ENCODE peak calls at places on chromosomes 6 and 20, in ten cellular contexts. A is ascending aorta; M is psoas muscle; K is GM23338; T is type B pancreatic cell; F is cardiac muscle cell; G is CD8-positive, alpha-beta T cell; V is foreskin fibroblast; B is Peyer's patch; R is bronchial epithelial cell. Y is an unnamed sample.

GRCh38 chr20:31883829-31884228 is 13.4 kb downstream of the TTLL9 start:
- DNase-seq in A (no peak), M (no peak), K (no peak), T (no peak), F (no peak), G (no peak), V (no peak), B (no peak), R (no peak), Y (no peak)

GRCh38 chr6:53189554-53189953 is 40.9 kb upstream of the GCM1 start:
- DNase-seq in A (no peak), M (no peak), K (no peak), T (no peak), F (no peak), G (no peak), V (peak), B (no peak), R (no peak), Y (no peak)

GRCh38 chr6:159722655-159723054 is 4.7 kb upstream of the WTAP start:
- DNase-seq in A (no peak), M (no peak), K (no peak), T (no peak), F (no peak), G (no peak), V (no peak), B (no peak), R (no peak), Y (no peak)

GRCh38 chr20:36499723-36500501 is 41.4 kb upstream of the MYL9 start:
- DNase-seq in A (no peak), M (no peak), K (no peak), T (no peak), F (no peak), G (no peak), V (peak), B (peak), R (no peak), Y (no peak)

GRCh38 chr6:25360611-25361010 is 81.4 kb downstream of the CARMIL1 start:
- DNase-seq in A (no peak), M (no peak), K (no peak), T (no peak), F (no peak), G (no peak), V (peak), B (no peak), R (peak), Y (no peak)

GRCh38 chr6:136365781-136366354 is 76.2 kb upstream of the BCLAF1 start:
- DNase-seq in A (peak), M (peak), K (no peak), T (no peak), F (no peak), G (no peak), V (no peak), B (peak), R (no peak), Y (no peak)

GRCh38 chr20:14712302-14712739 is 374.9 kb upstream of the FLRT3 start:
- DNase-seq in A (no peak), M (no peak), K (peak), T (no peak), F (peak), G (no peak), V (peak), B (peak), R (peak), Y (no peak)

GRCh38 chr6:16778521-16778920 is 17.3 kb upstream of the ATXN1 start:
- DNase-seq in A (no peak), M (no peak), K (no peak), T (no peak), F (no peak), G (no peak), V (no peak), B (no peak), R (peak), Y (no peak)

GRCh38 chr20:19947611-19948264 is 69.4 kb upstream of the NAA20 start:
- DNase-seq in A (no peak), M (no peak), K (peak), T (no peak), F (no peak), G (no peak), V (peak), B (no peak), R (peak), Y (peak)

GRCh38 chr6:167764215-167764614 is 62.5 kb upstream of the AFDN start:
- DNase-seq in A (no peak), M (no peak), K (no peak), T (no peak), F (no peak), G (no peak), V (no peak), B (peak), R (no peak), Y (no peak)

GRCh38 chr20:30812739-30813411 is 444.6 kb upstream of the DEFB115 start:
- DNase-seq in A (no peak), M (no peak), K (no peak), T (no peak), F (no peak), G (no peak), V (no peak), B (no peak), R (no peak), Y (peak)

GRCh38 chr20:62452475-62453095 is 23.2 kb downstream of the GATA5 start:
- DNase-seq in A (no peak), M (no peak), K (no peak), T (no peak), F (no peak), G (no peak), V (no peak), B (peak), R (no peak), Y (no peak)

GRCh38 chr20:3000852-3001523 is 42.4 kb upstream of the GNRH2 start:
- DNase-seq in A (no peak), M (no peak), K (peak), T (no peak), F (peak), G (no peak), V (peak), B (no peak), R (peak), Y (peak)

GRCh38 chr6:161424421-161424820 is 150.6 kb upstream of the AGPAT4 start:
- DNase-seq in A (no peak), M (no peak), K (no peak), T (no peak), F (no peak), G (no peak), V (no peak), B (no peak), R (no peak), Y (no peak)

GRCh38 chr6:27477318-27478013 is 4.6 kb upstream of the ZNF184 start:
- DNase-seq in A (no peak), M (no peak), K (peak), T (no peak), F (no peak), G (no peak), V (no peak), B (no peak), R (no peak), Y (no peak)

GRCh38 chr20:33624399-33624798 is 37.7 kb upstream of the C20orf144 start:
- DNase-seq in A (no peak), M (no peak), K (no peak), T (no peak), F (no peak), G (no peak), V (no peak), B (no peak), R (no peak), Y (no peak)

GRCh38 chr20:64168381-64169088 is 4.3 kb downstream of the MYT1 start:
- DNase-seq in A (no peak), M (no peak), K (no peak), T (no peak), F (no peak), G (no peak), V (peak), B (no peak), R (no peak), Y (no peak)

GRCh38 chr6:41706876-41707564 is 28.4 kb downstream of the TFEB start:
- DNase-seq in A (no peak), M (peak), K (no peak), T (no peak), F (no peak), G (no peak), V (peak), B (no peak), R (no peak), Y (no peak)

GRCh38 chr6:151675746-151676459 is 131.6 kb upstream of the ESR1 start:
- DNase-seq in A (no peak), M (no peak), K (peak), T (no peak), F (peak), G (peak), V (no peak), B (peak), R (peak), Y (peak)

GRCh38 chr6:72624557-72625160 is 2.8 kb downstream of the KCNQ5 start:
- DNase-seq in A (no peak), M (no peak), K (peak), T (no peak), F (peak), G (no peak), V (no peak), B (no peak), R (peak), Y (no peak)

GRCh38 chr20:50353289-50353961 is 156.8 kb upstream of the PTPN1 start:
- DNase-seq in A (no peak), M (no peak), K (no peak), T (no peak), F (no peak), G (no peak), V (no peak), B (no peak), R (no peak), Y (no peak)

GRCh38 chr6:146664871-146665270 is 66.1 kb downstream of the ADGB start:
- DNase-seq in A (no peak), M (no peak), K (no peak), T (no peak), F (no peak), G (no peak), V (no peak), B (no peak), R (no peak), Y (no peak)

GRCh38 chr20:2742934-2743559 is 50.5 kb downstream of the EBF4 start:
- DNase-seq in A (no peak), M (no peak), K (peak), T (peak), F (peak), G (peak), V (peak), B (peak), R (peak), Y (peak)

GRCh38 chr20:57762531-57763234 is 52.9 kb upstream of the PMEPA1 start:
- DNase-seq in A (no peak), M (no peak), K (no peak), T (no peak), F (no peak), G (no peak), V (no peak), B (no peak), R (no peak), Y (no peak)

GRCh38 chr20:35329435-35330139 is 37.4 kb upstream of the FAM83C start:
- DNase-seq in A (no peak), M (peak), K (peak), T (no peak), F (peak), G (no peak), V (peak), B (peak), R (peak), Y (no peak)

GRCh38 chr20:19079536-19080299 is 132.7 kb upstream of the SLC24A3 start:
- DNase-seq in A (no peak), M (no peak), K (no peak), T (no peak), F (no peak), G (no peak), V (no peak), B (no peak), R (peak), Y (no peak)

GRCh38 chr20:63172726-63173125 is 43.2 kb downstream of the YTHDF1 start:
- DNase-seq in A (no peak), M (no peak), K (peak), T (no peak), F (no peak), G (no peak), V (no peak), B (no peak), R (no peak), Y (no peak)

GRCh38 chr6:168088161-168089106 is 9.4 kb upstream of the FRMD1 start:
- DNase-seq in A (no peak), M (peak), K (peak), T (no peak), F (peak), G (no peak), V (peak), B (peak), R (no peak), Y (no peak)

GRCh38 chr20:63301671-63302070 is 8.7 kb downstream of the COL20A1 start:
- DNase-seq in A (no peak), M (no peak), K (no peak), T (no peak), F (no peak), G (no peak), V (no peak), B (no peak), R (no peak), Y (no peak)

GRCh38 chr6:31086788-31087440 is 25.5 kb downstream of the C6orf15 start:
- DNase-seq in A (no peak), M (no peak), K (no peak), T (no peak), F (no peak), G (no peak), V (peak), B (no peak), R (peak), Y (no peak)

GRCh38 chr20:10309326-10309725 is 90.7 kb downstream of the SNAP25 start:
- DNase-seq in A (no peak), M (no peak), K (no peak), T (no peak), F (no peak), G (no peak), V (peak), B (no peak), R (peak), Y (no peak)

GRCh38 chr6:132961610-132962009 is 147.2 kb downstream of the RPS12 start:
- DNase-seq in A (no peak), M (no peak), K (peak), T (no peak), F (peak), G (no peak), V (no peak), B (no peak), R (no peak), Y (no peak)
- TF ChIP-seq CTCF in A (no peak), M (peak), K (peak), T (peak), F (peak), G (no peak), V (no peak), B (no peak), R (peak), Y (peak)

GRCh38 chr20:1177680-1178079 is 7.1 kb downstream of the TMEM74B start:
- DNase-seq in A (no peak), M (no peak), K (peak), T (no peak), F (peak), G (no peak), V (no peak), B (no peak), R (peak), Y (no peak)
- TF ChIP-seq CTCF in A (no peak), M (no peak), K (peak), T (no peak), F (no peak), G (no peak), V (no peak), B (no peak), R (peak), Y (no peak)

DNA sequence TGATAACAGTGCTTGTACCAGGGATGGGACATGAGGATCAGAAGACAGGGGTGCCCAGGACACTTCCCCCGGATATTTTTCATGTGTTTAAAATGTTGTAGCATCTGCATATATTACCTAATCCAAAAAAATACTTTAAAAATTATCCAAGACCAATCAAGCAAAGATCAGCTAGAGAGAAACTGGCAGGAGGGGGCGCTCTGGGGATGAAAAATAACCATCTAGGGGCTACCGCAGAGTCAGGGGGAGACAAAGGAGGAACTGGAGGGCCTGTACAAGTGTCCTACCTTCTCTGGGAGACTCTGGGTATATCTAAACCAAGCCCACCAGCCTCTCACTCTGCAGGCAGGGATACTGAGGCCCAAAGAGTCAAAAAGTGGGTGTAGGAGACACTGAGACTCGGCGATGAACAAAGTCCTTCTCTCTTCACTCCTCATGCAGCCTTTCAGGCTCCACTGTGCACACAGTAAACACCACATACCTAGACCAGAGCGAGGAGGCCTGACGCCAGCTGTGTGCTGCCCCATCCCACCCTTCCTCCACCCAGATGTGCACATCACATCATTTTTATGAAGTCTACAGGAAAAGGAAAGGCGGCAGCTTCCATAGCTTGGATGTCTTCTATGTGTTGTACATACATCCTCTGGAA is 9.8 kb downstream of the RIMS4 start:
- DNase-seq in A (no peak), M (no peak), K (peak), T (no peak), F (no peak), G (no peak), V (no peak), B (no peak), R (no peak), Y (no peak)
- TF ChIP-seq CTCF in A (no peak), M (no peak), K (peak), T (no peak), F (peak), G (no peak), V (no peak), B (no peak), R (no peak), Y (no peak)

DNA sequence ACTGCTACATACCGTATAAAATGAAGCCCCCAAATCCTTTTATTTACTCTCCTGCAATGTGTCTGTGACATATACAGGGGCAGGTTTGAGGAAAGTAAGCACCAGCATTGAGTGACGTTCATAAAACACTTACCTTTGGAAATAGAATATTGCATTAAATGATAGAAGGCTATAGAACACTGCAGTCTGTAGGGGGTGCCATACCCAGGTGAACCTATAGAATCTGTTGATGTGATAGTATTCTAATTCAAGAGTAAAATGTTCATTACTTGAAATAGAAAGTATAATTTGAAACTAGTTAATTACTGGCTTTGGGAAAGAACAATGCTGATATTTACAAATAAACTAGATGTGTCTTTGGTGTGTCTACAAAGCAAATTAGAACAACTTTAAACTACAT is 47.0 kb upstream of the PRL start:
- DNase-seq in A (no peak), M (no peak), K (peak), T (no peak), F (no peak), G (no peak), V (no peak), B (no peak), R (peak), Y (no peak)
- TF ChIP-seq CTCF in A (no peak), M (no peak), K (peak), T (no peak), F (no peak), G (no peak), V (no peak), B (no peak), R (peak), Y (no peak)

GRCh38 chr6:90212274-90212673 is 84.4 kb downstream of the BACH2 start:
- DNase-seq in A (no peak), M (no peak), K (peak), T (no peak), F (no peak), G (no peak), V (no peak), B (no peak), R (no peak), Y (no peak)
- TF ChIP-seq CTCF in A (no peak), M (no peak), K (no peak), T (no peak), F (no peak), G (no peak), V (no peak), B (no peak), R (no peak), Y (no peak)

GRCh38 chr6:140077712-140078551 is 703.5 kb upstream of the CITED2 start:
- DNase-seq in A (no peak), M (no peak), K (no peak), T (no peak), F (no peak), G (no peak), V (no peak), B (no peak), R (no peak), Y (no peak)
- TF ChIP-seq CTCF in A (no peak), M (no peak), K (no peak), T (no peak), F (no peak), G (no peak), V (no peak), B (no peak), R (no peak), Y (no peak)